ENCODE peak calls at places on chromosomes 5 and 9, in eight cellular contexts. V, B, X, G, A, K, P and R are unnamed samples. For H3K27me3, the result is how much of the 10 kb centered on the place peaks cover.

GRCh38 chr9:137972355-137972987 is 94.9 kb downstream of the CACNA1B start:
- DNase-seq in V (no peak), A (no peak), X (no peak), P (peak), G (no peak), B (no peak), K (no peak), R (no peak)

GRCh38 chr5:174189638-174190037 is 144.1 kb downstream of the NSG2 start:
- DNase-seq in B (no peak), X (no peak), A (no peak), P (peak), G (no peak), K (no peak), V (no peak), R (no peak)

GRCh38 chr5:112635771-112636170 is 101.9 kb upstream of the APC start:
- DNase-seq in K (no peak), P (no peak), X (no peak), B (no peak), V (no peak), A (no peak), G (no peak), R (no peak)

GRCh38 chr5:1975898-1976765 is 93.4 kb upstream of the IRX4 start:
- DNase-seq in P (no peak), A (no peak), G (peak), K (peak), B (no peak), V (no peak), X (peak), R (peak)

GRCh38 chr5:76331139-76331538 is 71.9 kb upstream of the IQGAP2 start:
- DNase-seq in X (no peak), V (peak), P (no peak), K (peak), A (no peak), B (no peak), G (no peak), R (no peak)

GRCh38 chr5:68529581-68529980 is 314.0 kb downstream of the PIK3R1 start:
- DNase-seq in K (no peak), B (no peak), A (no peak), G (no peak), P (no peak), V (no peak), X (no peak), R (no peak)

GRCh38 chr9:28206280-28206679 is 633.0 kb upstream of the C9orf72 start:
- DNase-seq in X (no peak), A (no peak), K (no peak), V (no peak), P (no peak), G (no peak), B (no peak), R (no peak)

GRCh38 chr9:14231196-14231990 is 82.5 kb downstream of the NFIB start:
- DNase-seq in X (no peak), K (no peak), A (no peak), B (no peak), P (no peak), G (no peak), V (no peak), R (no peak)

GRCh38 chr9:121860744-121861143 is 209.3 kb downstream of the DAB2IP start:
- DNase-seq in A (no peak), P (no peak), X (no peak), B (no peak), K (no peak), V (no peak), G (no peak), R (no peak)

GRCh38 chr9:127290666-127291065 is 26.1 kb downstream of the GARNL3 start:
- DNase-seq in B (no peak), V (no peak), X (no peak), G (no peak), P (no peak), A (no peak), K (no peak), R (no peak)

GRCh38 chr9:96116275-96117051 is 185.5 kb downstream of the HSD17B3 start:
- DNase-seq in G (no peak), A (no peak), X (no peak), B (peak), K (no peak), P (peak), V (no peak), R (no peak)

GRCh38 chr5:179181988-179182387 is 121.8 kb downstream of the ZNF354C start:
- DNase-seq in A (no peak), P (no peak), K (no peak), G (no peak), B (no peak), X (no peak), V (no peak), R (no peak)

GRCh38 chr9:17423681-17424011 is 155.2 kb upstream of the SH3GL2 start:
- DNase-seq in B (no peak), P (no peak), K (no peak), X (no peak), V (no peak), G (no peak), A (no peak), R (no peak)

GRCh38 chr9:131603711-131604439 is 58.6 kb downstream of the PRRT1B start:
- DNase-seq in K (no peak), V (no peak), B (no peak), P (no peak), X (no peak), G (no peak), A (no peak), R (no peak)

GRCh38 chr5:140214831-140215230 is 39.8 kb downstream of the CYSTM1 start:
- DNase-seq in G (peak), X (no peak), V (no peak), B (no peak), A (no peak), P (no peak), K (no peak), R (no peak)

GRCh38 chr5:145324767-145325479 is 510.2 kb downstream of the PRELID2 start:
- DNase-seq in X (no peak), A (no peak), G (no peak), K (no peak), V (no peak), P (no peak), B (no peak), R (no peak)

GRCh38 chr5:13632676-13633075 is 311.8 kb downstream of the DNAH5 start:
- DNase-seq in X (no peak), B (no peak), P (no peak), K (no peak), A (no peak), G (no peak), V (no peak), R (no peak)

GRCh38 chr5:138032572-138033274 is at the start of gene FAM13B:
- DNase-seq in K (peak), A (no peak), V (peak), X (peak), B (peak), G (peak), P (peak), R (no peak)

GRCh38 chr9:88087906-88088305 is 50.4 kb downstream of the SPATA31C2 start:
- DNase-seq in P (no peak), V (no peak), K (no peak), B (no peak), X (no peak), A (no peak), G (no peak), R (no peak)

GRCh38 chr5:82107277-82107676 is 135.5 kb downstream of the ATG10 start:
- DNase-seq in G (no peak), V (peak), B (no peak), P (no peak), K (peak), X (no peak), A (no peak), R (peak)

GRCh38 chr5:82106207-82106606 is 134.4 kb downstream of the ATG10 start:
- DNase-seq in P (no peak), G (no peak), A (no peak), B (peak), K (no peak), V (peak), X (no peak), R (no peak)

GRCh38 chr5:82111191-82111590 is 139.4 kb downstream of the ATG10 start:
- DNase-seq in P (no peak), G (no peak), A (no peak), K (peak), B (no peak), V (no peak), X (no peak), R (no peak)

GRCh38 chr5:82106806-82107205 is 135.0 kb downstream of the ATG10 start:
- DNase-seq in P (no peak), X (no peak), G (no peak), A (no peak), V (peak), B (no peak), K (no peak), R (no peak)

DNA sequence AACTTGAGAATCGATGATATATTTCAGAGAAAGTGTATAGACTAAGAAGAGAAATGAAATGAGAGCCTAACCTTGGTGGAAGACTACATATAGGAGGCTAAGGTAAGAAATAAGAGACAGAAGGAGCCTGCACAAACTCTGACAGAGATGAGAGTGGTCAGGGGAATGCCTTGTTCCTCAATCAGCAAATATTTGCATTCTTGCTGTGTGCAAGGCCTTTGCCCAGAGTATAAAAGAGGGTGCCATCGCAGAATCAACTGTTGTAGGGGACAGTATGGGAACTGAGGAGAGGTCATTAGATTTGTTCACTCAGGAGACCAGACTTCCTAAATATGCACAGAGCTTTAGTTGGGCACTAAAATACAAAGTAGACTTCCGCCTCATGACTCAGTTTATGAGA is 137.2 kb downstream of the ATG10 start:
- DNase-seq in G (no peak), P (no peak), X (no peak), K (no peak), B (peak), V (no peak), A (no peak), R (no peak)
- TF ChIP-seq POLR2AphosphoS5 in G (no peak), P (no peak), X (no peak), K (no peak), B (no peak), V (no peak), A (no peak), R (no peak)

GRCh38 chr5:93299596-93300308 is 281.3 kb downstream of the NR2F1-AS1 start:
- DNase-seq in X (no peak), B (no peak), A (no peak), G (no peak), V (peak), P (no peak), K (no peak), R (no peak)
- TF ChIP-seq REST in X (no peak), B (no peak), A (no peak), G (no peak), V (no peak), P (no peak), K (no peak), R (no peak)

GRCh38 chr5:135393229-135393628 is 5.8 kb downstream of the MACROH2A1 start:
- DNase-seq in P (no peak), K (no peak), G (peak), B (no peak), A (no peak), X (no peak), V (no peak), R (no peak)

GRCh38 chr5:135394095-135394494 is 4.9 kb downstream of the MACROH2A1 start:
- DNase-seq in X (no peak), A (no peak), V (no peak), K (no peak), B (no peak), G (no peak), P (no peak), R (no peak)

GRCh38 chr5:135393691-135394090 is 5.3 kb downstream of the MACROH2A1 start:
- DNase-seq in B (no peak), K (no peak), A (no peak), V (no peak), X (no peak), P (no peak), G (no peak), R (no peak)

GRCh38 chr5:135396459-135397055 is 2.5 kb downstream of the MACROH2A1 start:
- DNase-seq in V (no peak), X (no peak), K (no peak), B (no peak), G (no peak), A (no peak), P (no peak), R (no peak)

GRCh38 chr5:135395451-135395850 is 3.6 kb downstream of the MACROH2A1 start:
- DNase-seq in X (no peak), V (no peak), B (no peak), G (no peak), K (peak), A (no peak), P (no peak), R (no peak)
- H3K27me3 ChIP-seq in X (under half), V (under half), B (under half), G (under half), K (under half), A (under half), P (under half), R (under half)

GRCh38 chr5:157446077-157446930 is 13.7 kb upstream of the NIPAL4 start:
- DNase-seq in G (peak), B (no peak), X (no peak), P (no peak), A (no peak), V (no peak), K (no peak), R (no peak)

GRCh38 chr5:157450024-157450423 is 10.0 kb upstream of the NIPAL4 start:
- DNase-seq in X (no peak), V (no peak), B (no peak), A (no peak), P (no peak), K (no peak), G (no peak), R (no peak)

GRCh38 chr5:157451806-157452205 is 8.2 kb upstream of the NIPAL4 start:
- DNase-seq in B (no peak), P (no peak), X (no peak), A (no peak), K (no peak), G (no peak), V (peak), R (no peak)

GRCh38 chr5:157447246-157447645 is 12.8 kb upstream of the NIPAL4 start:
- DNase-seq in G (no peak), X (no peak), V (peak), K (peak), B (no peak), P (no peak), A (no peak), R (no peak)

DNA sequence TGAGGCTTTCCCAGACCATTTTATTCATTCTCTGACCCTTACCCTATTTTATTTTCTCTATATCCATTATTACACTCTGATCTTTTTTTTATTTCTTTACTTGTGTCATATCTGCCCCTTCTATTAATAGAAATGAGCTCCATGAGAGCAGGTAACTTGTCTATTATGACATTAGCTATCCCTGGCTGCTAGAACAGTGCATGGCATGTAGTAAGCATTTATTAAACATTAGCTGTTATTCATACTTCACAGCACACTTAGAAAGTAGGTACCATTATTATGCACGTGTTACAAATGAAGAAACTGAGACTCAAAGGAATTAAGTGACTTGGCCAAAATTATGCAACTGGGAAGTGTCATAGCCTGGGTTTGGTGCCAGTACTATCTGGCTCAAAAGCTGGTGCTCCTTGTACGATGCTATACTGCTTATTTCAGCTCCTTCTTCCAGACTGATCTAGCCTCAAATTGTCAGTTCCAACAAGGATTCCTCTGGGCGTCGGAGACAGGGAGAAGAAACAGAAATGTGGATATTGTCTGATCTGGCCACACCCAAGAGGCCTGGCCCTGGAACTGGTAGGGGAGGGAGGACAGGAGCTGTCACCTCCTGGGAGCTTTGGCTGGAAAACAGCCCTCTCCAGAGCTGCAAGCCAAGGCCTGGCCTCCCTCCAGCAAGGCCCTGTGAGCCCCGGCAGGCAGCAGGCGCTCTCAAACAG is 10.8 kb upstream of the NIPAL4 start:
- DNase-seq in K (no peak), G (no peak), B (no peak), P (peak), X (no peak), A (no peak), V (no peak), R (no peak)
- TF ChIP-seq POLR2AphosphoS5 in K (no peak), G (no peak), B (no peak), P (no peak), X (no peak), A (no peak), V (no peak), R (no peak)